ENCODE peak calls at places on chromosomes 1 and 21, in eight cellular contexts. T is fibroblast of lung, J is upper lobe of right lung, G is left ventricle myocardium inferior, E is lower lobe of right lung, Z is Peyer's patch, X is WERI-Rb-1, S is psoas muscle. O is an unnamed sample. For H3K27me3, the result is how much of the 10 kb centered on the place peaks cover.

GRCh38 chr1:85344256-85344694 is 67.8 kb upstream of the BCL10 start:
- DNase-seq in T (peak), J (peak), G (no peak), E (peak), Z (peak), X (peak), S (no peak), O (no peak)

GRCh38 chr1:185920602-185921001 is 186.4 kb downstream of the HMCN1 start:
- DNase-seq in T (no peak), J (no peak), G (no peak), E (no peak), Z (no peak), X (no peak), S (no peak), O (no peak)

GRCh38 chr1:43279161-43279560 is 6.2 kb downstream of the C1orf210 start:
- DNase-seq in T (no peak), J (peak), G (no peak), E (peak), Z (no peak), X (no peak), S (no peak), O (no peak)

GRCh38 chr1:225608014-225608796 is 44.7 kb downstream of the ENAH start:
- DNase-seq in T (no peak), J (no peak), G (no peak), E (no peak), Z (no peak), X (no peak), S (no peak), O (no peak)

GRCh38 chr1:66231162-66232077 is 302.5 kb upstream of the SGIP1 start:
- DNase-seq in T (peak), J (no peak), G (no peak), E (no peak), Z (no peak), X (no peak), S (no peak), O (peak)

GRCh38 chr1:176692988-176693696 is 230.2 kb downstream of the PAPPA2 start:
- DNase-seq in T (no peak), J (no peak), G (no peak), E (no peak), Z (no peak), X (no peak), S (no peak), O (no peak)

GRCh38 chr1:87450615-87451209 is 122.0 kb downstream of the LMO4 start:
- DNase-seq in T (no peak), J (no peak), G (no peak), E (no peak), Z (peak), X (no peak), S (no peak), O (no peak)

GRCh38 chr1:9293512-9294439 is 1.1 kb downstream of the SPSB1 start:
- DNase-seq in T (peak), J (peak), G (peak), E (no peak), Z (peak), X (peak), S (no peak), O (no peak)

GRCh38 chr1:104132386-104132973 is 382.8 kb downstream of the AMY1C start:
- DNase-seq in T (peak), J (no peak), G (no peak), E (no peak), Z (no peak), X (peak), S (no peak), O (no peak)

GRCh38 chr1:2561446-2561845 is 5.3 kb downstream of the TNFRSF14 start:
- DNase-seq in T (no peak), J (no peak), G (no peak), E (no peak), Z (no peak), X (no peak), S (no peak), O (no peak)

GRCh38 chr1:205226868-205227583 is 720 bp upstream of the TMCC2 start:
- DNase-seq in T (peak), J (no peak), G (no peak), E (no peak), Z (no peak), X (no peak), S (no peak), O (no peak)

GRCh38 chr1:28789816-28790215 is 22.2 kb upstream of the OPRD1 start:
- DNase-seq in T (no peak), J (no peak), G (no peak), E (no peak), Z (no peak), X (no peak), S (no peak), O (no peak)

GRCh38 chr21:41997657-41998056 is 12.5 kb downstream of the ZBTB21 start:
- DNase-seq in T (no peak), J (no peak), G (no peak), E (no peak), Z (no peak), X (no peak), S (no peak), O (no peak)

GRCh38 chr1:208189183-208189582 is 55.0 kb downstream of the PLXNA2 start:
- DNase-seq in T (no peak), J (no peak), G (no peak), E (no peak), Z (no peak), X (peak), S (no peak), O (no peak)

GRCh38 chr1:90781429-90782020 is 64.4 kb upstream of the BARHL2 start:
- DNase-seq in T (no peak), J (no peak), G (no peak), E (no peak), Z (no peak), X (no peak), S (no peak), O (no peak)

GRCh38 chr1:148315081-148315811 is 163.2 kb upstream of the NBPF11 start:
- DNase-seq in T (no peak), J (no peak), G (no peak), E (no peak), Z (no peak), X (no peak), S (no peak), O (no peak)

GRCh38 chr1:198699167-198700015 is 60.6 kb downstream of the PTPRC start:
- DNase-seq in T (peak), J (peak), G (no peak), E (peak), Z (peak), X (peak), S (no peak), O (peak)

GRCh38 chr1:55828031-55828430 is 612.9 kb upstream of the USP24 start:
- DNase-seq in T (no peak), J (no peak), G (no peak), E (no peak), Z (no peak), X (no peak), S (no peak), O (no peak)

GRCh38 chr21:43984905-43985689 is 27.0 kb upstream of the TRAPPC10 start:
- DNase-seq in T (peak), J (no peak), G (no peak), E (no peak), Z (no peak), X (no peak), S (no peak), O (no peak)

GRCh38 chr1:248755505-248755904 is at the start of gene LYPD8:
- DNase-seq in T (no peak), J (peak), G (no peak), E (no peak), Z (no peak), X (no peak), S (no peak), O (no peak)

GRCh38 chr1:243642936-243643335 is 207.1 kb downstream of the AKT3 start:
- DNase-seq in T (peak), J (no peak), G (no peak), E (no peak), Z (no peak), X (no peak), S (no peak), O (no peak)

GRCh38 chr1:92858564-92859399 is 26.9 kb downstream of the RPL5 start:
- DNase-seq in T (peak), J (no peak), G (no peak), E (no peak), Z (peak), X (peak), S (no peak), O (peak)

GRCh38 chr1:21350132-21350885 is 60.0 kb upstream of the ECE1 start:
- DNase-seq in T (no peak), J (no peak), G (no peak), E (no peak), Z (no peak), X (no peak), S (no peak), O (no peak)

GRCh38 chr1:66931548-66932124 is 6.8 kb downstream of the MIER1 start:
- DNase-seq in T (no peak), J (no peak), G (no peak), E (no peak), Z (no peak), X (no peak), S (no peak), O (no peak)

GRCh38 chr21:45142469-45142868 is 68.1 kb downstream of the ADARB1 start:
- DNase-seq in T (peak), J (peak), G (no peak), E (no peak), Z (no peak), X (no peak), S (peak), O (no peak)

GRCh38 chr1:38777464-38777957 is 82.1 kb downstream of the RRAGC start:
- DNase-seq in T (no peak), J (no peak), G (no peak), E (no peak), Z (no peak), X (no peak), S (no peak), O (no peak)

GRCh38 chr1:38780133-38780532 is 79.4 kb downstream of the RRAGC start:
- DNase-seq in T (no peak), J (no peak), G (no peak), E (no peak), Z (no peak), X (no peak), S (no peak), O (no peak)

GRCh38 chr1:38778051-38778450 is 81.5 kb downstream of the RRAGC start:
- DNase-seq in T (no peak), J (no peak), G (no peak), E (no peak), Z (no peak), X (no peak), S (no peak), O (no peak)

GRCh38 chr1:38779491-38779890 is 80.1 kb downstream of the RRAGC start:
- DNase-seq in T (no peak), J (no peak), G (no peak), E (no peak), Z (no peak), X (peak), S (no peak), O (no peak)

DNA sequence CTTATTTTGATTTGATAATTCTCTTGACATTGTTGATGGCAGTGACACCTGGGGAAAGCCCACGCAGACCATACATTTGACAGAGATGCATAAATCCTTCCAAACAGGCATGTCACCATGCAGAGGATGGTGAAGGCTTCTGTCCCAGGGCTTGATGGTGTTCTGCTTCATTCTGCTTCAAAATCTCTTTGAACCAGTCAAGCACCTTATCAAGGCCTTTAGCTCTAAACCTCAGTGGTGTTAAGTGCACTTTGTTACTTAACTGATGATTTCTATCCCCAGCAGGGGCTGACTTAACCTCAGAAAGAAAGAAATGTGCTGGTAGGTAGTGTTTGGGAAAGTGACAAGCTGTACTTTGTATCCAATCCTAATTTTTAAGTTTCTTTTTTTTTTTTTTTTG is 81.1 kb downstream of the RRAGC start:
- DNase-seq in T (no peak), J (no peak), G (no peak), E (no peak), Z (no peak), X (peak), S (no peak), O (no peak)
- H3K27me3 ChIP-seq in T (under half), J (under half), G (half or more), E (under half), Z (under half), X (under half), S (under half), O (under half)

DNA sequence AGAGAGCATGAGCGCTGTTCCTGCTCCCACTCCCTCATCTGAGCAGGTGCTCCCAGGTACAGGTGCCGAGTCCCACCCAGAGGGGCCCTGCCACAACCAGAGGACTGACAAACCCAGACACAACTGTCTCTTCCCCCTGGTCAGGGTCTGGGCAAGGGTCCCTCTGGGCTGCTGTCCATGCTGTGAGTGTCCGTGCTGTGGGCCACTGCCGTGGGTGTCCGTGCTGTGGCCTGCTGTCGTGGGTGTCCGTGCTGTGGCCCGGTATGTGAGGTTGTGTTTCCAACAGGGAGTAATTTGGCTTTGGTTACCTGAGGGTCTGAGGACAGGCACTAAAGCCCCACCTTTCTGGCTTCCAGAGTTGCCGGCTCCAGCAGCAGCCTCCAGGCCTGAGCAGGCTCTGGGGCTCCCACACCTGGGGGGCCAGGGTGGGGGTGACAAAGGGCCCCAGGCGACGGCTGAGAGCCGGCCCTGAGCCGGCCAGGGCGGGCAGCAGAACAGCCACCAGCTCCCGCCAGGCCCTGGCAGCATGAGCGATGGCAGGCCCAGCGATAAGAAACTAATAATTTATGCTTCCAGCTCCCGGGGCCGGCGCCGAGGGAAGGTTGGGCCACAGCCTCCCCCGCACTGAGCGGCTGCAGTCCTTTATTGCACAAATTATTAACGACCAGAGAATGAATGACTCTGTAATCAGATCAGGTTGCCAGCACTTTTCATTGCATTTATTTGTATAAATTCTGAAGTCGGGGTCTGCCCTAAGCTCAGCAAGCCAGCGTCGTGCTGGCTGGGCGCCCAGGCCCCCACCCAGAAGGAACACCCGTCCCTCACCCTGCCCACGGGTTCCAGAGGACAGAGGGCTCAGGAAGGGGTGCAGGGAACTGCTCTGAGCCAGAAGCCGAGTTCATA is 7.3 kb upstream of the SAMD11 start:
- DNase-seq in T (no peak), J (peak), G (peak), E (peak), Z (no peak), X (peak), S (peak), O (no peak)
- H3K27me3 ChIP-seq in T (under half), J (half or more), G (half or more), E (half or more), Z (under half), X (under half), S (half or more), O (half or more)

GRCh38 chr1:20010016-20010415 is 30.6 kb upstream of the PLA2G2A start:
- DNase-seq in T (no peak), J (no peak), G (no peak), E (no peak), Z (no peak), X (no peak), S (no peak), O (no peak)

GRCh38 chr1:20014153-20014552 is 34.7 kb upstream of the PLA2G2A start:
- DNase-seq in T (no peak), J (no peak), G (no peak), E (no peak), Z (no peak), X (no peak), S (no peak), O (no peak)

GRCh38 chr1:20009212-20009611 is 29.8 kb upstream of the PLA2G2A start:
- DNase-seq in T (no peak), J (no peak), G (no peak), E (no peak), Z (no peak), X (no peak), S (no peak), O (no peak)

DNA sequence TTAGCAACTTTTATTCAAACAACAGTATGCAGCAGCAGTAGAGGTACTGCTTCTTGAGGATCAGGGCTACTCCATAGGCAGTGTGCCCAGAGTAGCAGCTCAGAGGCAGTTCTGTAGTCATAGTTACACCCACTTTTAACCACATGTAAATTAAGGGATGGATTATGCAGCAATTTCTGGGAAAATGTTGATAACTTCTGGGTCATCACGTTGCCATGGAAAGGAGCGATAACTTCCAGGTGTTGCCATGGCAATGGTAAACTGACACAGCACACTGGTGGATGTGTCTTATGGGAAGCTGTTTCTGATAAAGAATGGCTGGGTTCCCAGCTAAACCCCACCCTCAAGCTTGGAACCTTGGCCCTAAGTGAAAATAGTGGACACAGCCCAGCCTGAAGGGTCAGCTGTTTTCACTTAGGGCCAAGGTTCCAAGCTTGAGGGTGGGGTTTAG is 29.0 kb upstream of the PLA2G2A start:
- DNase-seq in T (peak), J (no peak), G (peak), E (no peak), Z (no peak), X (no peak), S (no peak), O (no peak)
- H3K27me3 ChIP-seq in T (under half), J (under half), G (under half), E (under half), Z (under half), X (under half), S (under half), O (under half)

GRCh38 chr1:165114889-165115285 is 241.6 kb downstream of the LMX1A start:
- DNase-seq in T (no peak), J (no peak), G (no peak), E (no peak), Z (no peak), X (no peak), S (no peak), O (no peak)
- H3K27me3 ChIP-seq in T (under half), J (under half), G (half or more), E (under half), Z (under half), X (under half), S (under half), O (under half)

DNA sequence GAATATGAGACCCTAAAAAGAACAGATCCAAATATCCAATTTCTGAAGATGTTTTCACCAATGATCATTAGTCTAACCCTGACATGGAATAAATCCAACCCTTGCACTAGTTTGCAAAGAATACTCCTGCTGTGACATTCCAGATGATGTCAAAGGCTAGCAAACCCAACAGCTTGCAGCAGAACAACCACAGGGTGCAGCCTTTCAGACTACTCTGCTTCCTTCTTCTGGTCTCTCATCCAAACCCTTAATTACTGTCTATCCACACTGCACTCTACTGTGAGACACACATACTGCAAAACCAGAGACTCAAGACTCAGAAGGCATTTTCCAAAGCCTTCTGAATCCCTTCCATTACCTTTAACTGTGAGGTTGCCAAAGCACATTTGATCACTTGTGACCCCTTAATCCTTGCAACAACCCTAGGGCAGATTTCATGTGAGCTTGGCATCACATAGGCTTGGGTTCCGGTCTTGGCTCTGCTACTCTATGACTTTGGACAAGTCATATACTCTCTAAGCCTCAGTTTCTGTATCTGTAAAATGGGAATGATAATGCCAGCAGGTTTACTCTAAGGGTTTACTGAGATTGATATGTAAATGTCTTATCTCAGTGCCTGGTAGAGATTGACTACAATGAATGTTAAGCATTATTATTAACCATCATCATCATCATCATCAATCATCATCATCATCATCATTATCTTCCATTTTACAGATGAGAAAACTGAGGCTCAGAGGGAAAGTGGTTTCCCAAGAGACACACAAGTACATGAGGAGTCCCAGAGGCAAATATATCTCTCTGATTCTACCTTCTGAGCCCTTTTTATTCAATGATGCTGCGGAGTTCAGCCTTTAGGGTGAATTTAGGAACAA is 94.5 kb downstream of the SYF2 start:
- DNase-seq in T (no peak), J (no peak), G (no peak), E (no peak), Z (no peak), X (no peak), S (no peak), O (no peak)
- H3K27me3 ChIP-seq in T (under half), J (under half), G (half or more), E (under half), Z (under half), X (under half), S (under half), O (under half)

DNA sequence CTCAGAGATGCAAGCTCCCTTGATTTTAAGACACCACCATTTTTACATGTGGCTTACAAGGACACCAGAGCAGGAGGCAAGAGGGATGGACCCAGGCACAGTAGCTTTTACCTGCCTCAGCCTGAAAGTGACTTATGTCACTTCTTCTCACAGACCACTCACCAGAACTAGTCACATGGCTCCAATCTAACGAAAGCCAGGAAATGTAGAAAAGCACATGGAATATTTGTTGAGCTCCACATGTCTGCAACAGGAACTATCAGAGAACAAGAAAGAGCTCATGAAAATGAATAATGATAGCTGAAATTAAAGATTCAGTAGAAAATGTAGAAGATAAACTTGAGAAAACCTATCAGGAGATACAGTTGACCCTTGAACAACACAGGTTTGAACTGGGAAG is 69.4 kb downstream of the ZNF648 start:
- DNase-seq in T (no peak), J (no peak), G (no peak), E (no peak), Z (no peak), X (no peak), S (no peak), O (no peak)
- H3K27me3 ChIP-seq in T (under half), J (under half), G (under half), E (under half), Z (under half), X (under half), S (under half), O (under half)

DNA sequence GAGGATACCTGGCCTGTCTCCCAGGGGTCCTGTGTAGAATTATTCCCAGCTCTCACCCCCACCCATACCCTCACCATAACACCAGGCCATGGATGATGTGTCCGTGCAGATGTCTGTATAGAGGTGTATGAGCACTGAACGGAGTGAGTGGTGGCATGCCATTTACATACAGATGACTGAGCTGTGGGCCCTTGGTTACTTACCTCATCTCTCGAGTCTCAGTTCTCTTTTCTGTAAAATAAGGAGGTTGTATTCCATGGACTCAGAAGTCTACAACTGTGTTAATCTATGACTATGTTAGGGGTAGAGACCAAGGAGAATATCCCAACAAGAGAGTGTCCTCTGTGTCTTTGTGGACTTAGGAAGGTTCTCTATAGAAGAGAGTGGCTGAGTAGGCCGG is 65.6 kb upstream of the CD1D start:
- DNase-seq in T (no peak), J (no peak), G (no peak), E (no peak), Z (no peak), X (no peak), S (no peak), O (no peak)
- H3K27me3 ChIP-seq in T (under half), J (half or more), G (half or more), E (half or more), Z (under half), X (under half), S (under half), O (under half)